ENCODE peak calls at places on chromosomes 2 and 18, in four cellular contexts. Q, G, L and W are unnamed samples.
A peak's percentile ranks its signal among the peaks of the same experiment; 100 is the strongest.

GRCh38 chr2:17901246-17901645 is 22.8 kb downstream of the KCNS3 start:
- DNase-seq in Q (no peak), L (no peak), G (no peak), W (no peak)

GRCh38 chr2:113273031-113273551 is 5.6 kb downstream of the PAX8 start:
- DNase-seq in Q (peak; percentile 91), L (no peak), G (peak; percentile 81), W (no peak)

GRCh38 chr2:233663911-233664310 is 7.8 kb upstream of the UGT1A9 start:
- DNase-seq in G (no peak), L (no peak), Q (no peak), W (no peak)

GRCh38 chr2:70706026-70706795 is 61.8 kb downstream of the ADD2 start:
- DNase-seq in G (peak; percentile 58), Q (no peak), L (no peak), W (no peak)

GRCh38 chr18:58662118-58662517 is 9.1 kb upstream of the MALT1 start:
- DNase-seq in Q (no peak), G (no peak), L (no peak), W (no peak)

GRCh38 chr2:32284321-32284720 is 6.6 kb downstream of the YIPF4 start:
- DNase-seq in Q (no peak), L (no peak), G (no peak), W (no peak)

GRCh38 chr2:105376789-105377231 is 22.0 kb downstream of the FHL2 start:
- DNase-seq in Q (no peak), G (no peak), L (peak; percentile 58), W (no peak)

GRCh38 chr18:80119111-80119510 is 10.0 kb downstream of the ADNP2 start:
- DNase-seq in Q (no peak), L (no peak), G (no peak), W (no peak)

GRCh38 chr2:187581125-187581896 is 27.1 kb upstream of the TFPI start:
- DNase-seq in L (peak; percentile 62), Q (peak; percentile 34), G (peak; percentile 3), W (no peak)

GRCh38 chr18:13377496-13377895 is 158.9 kb downstream of the LDLRAD4 start:
- DNase-seq in G (peak; percentile 20), L (no peak), Q (no peak), W (no peak)

GRCh38 chr18:23635283-23636040 is 27.2 kb downstream of the ANKRD29 start:
- DNase-seq in G (peak; percentile 65), L (no peak), Q (no peak), W (no peak)

GRCh38 chr2:23828256-23828980 is 98.5 kb downstream of the ATAD2B start:
- DNase-seq in Q (no peak), L (no peak), G (no peak), W (no peak)

GRCh38 chr2:230408244-230408842 is 7.7 kb upstream of the SP100 start:
- DNase-seq in L (no peak), Q (peak; percentile 96), G (no peak), W (no peak)

GRCh38 chr2:55233658-55233940 is 1.1 kb downstream of the RPS27A start:
- DNase-seq in Q (no peak), L (no peak), G (no peak), W (no peak)

GRCh38 chr2:196440413-196440812 is 199.1 kb upstream of the CCDC150 start:
- DNase-seq in L (no peak), Q (no peak), G (no peak), W (no peak)

GRCh38 chr2:173231042-173231441 is 123.6 kb upstream of the CDCA7 start:
- DNase-seq in G (no peak), Q (no peak), L (no peak), W (no peak)

GRCh38 chr18:46894124-46894523 is 23.2 kb downstream of the PIAS2 start:
- DNase-seq in Q (no peak), G (no peak), L (no peak), W (no peak)

GRCh38 chr2:75200140-75200985 is 1.0 kb upstream of the TACR1 start:
- DNase-seq in L (no peak), G (peak; percentile 65), Q (peak; percentile 73), W (no peak)

GRCh38 chr2:48633143-48633542 is 15.5 kb downstream of the GTF2A1L start:
- DNase-seq in L (no peak), Q (no peak), G (no peak), W (no peak)

GRCh38 chr2:46339676-46340459 is 42.7 kb downstream of the EPAS1 start:
- DNase-seq in Q (no peak), G (no peak), L (no peak), W (no peak)

GRCh38 chr2:71166812-71167211 is 36.4 kb downstream of the MPHOSPH10 start:
- DNase-seq in G (no peak), L (no peak), Q (peak; percentile 88), W (no peak)

GRCh38 chr2:145091967-145092366 is 572.0 kb upstream of the ZEB2 start:
- DNase-seq in Q (no peak), G (no peak), L (no peak), W (no peak)

GRCh38 chr2:15608392-15608761 is 16.7 kb downstream of the DDX1 start:
- DNase-seq in G (no peak), L (no peak), Q (no peak), W (no peak)

GRCh38 chr2:236546561-236546961 is 23.1 kb upstream of the ACKR3 start:
- DNase-seq in Q (no peak), L (no peak), G (no peak), W (no peak)

GRCh38 chr2:118380915-118381653 is 292.8 kb downstream of the INSIG2 start:
- DNase-seq in L (peak; percentile 66), G (no peak), Q (no peak), W (no peak)

GRCh38 chr2:26174691-26175181 is 1.8 kb downstream of the GAREM2 start:
- DNase-seq in G (no peak), L (no peak), Q (peak; percentile 76), W (no peak)

GRCh38 chr2:26175191-26175715 is 2.4 kb downstream of the GAREM2 start:
- DNase-seq in Q (peak; percentile 63), L (no peak), G (no peak), W (no peak)

GRCh38 chr2:26172866-26173595 is at the start of gene GAREM2:
- DNase-seq in G (peak; percentile 99), L (no peak), Q (peak; percentile 92), W (no peak)

GRCh38 chr2:26172189-26172865 is 561 bp upstream of the GAREM2 start:
- DNase-seq in Q (peak; percentile 81), G (no peak), L (no peak), W (no peak)

GRCh38 chr2:26173596-26174482 is 951 bp downstream of the GAREM2 start:
- DNase-seq in Q (peak; percentile 89), G (peak; percentile 89), L (no peak), W (no peak)
- H3K4me3 ChIP-seq in Q (no peak overlapping the region), G (peak overlapping the region; percentile 75), L (peak overlapping the region; percentile 31), W (peak overlapping the region; percentile 82)

GRCh38 chr2:73293534-73294171 is at the start of gene EGR4:
- DNase-seq in L (no peak), G (peak; percentile 97), Q (peak; percentile 99), W (no peak)
- H3K4me3 ChIP-seq in L (peak within 1 kb of the TSS; percentile 36), G (peak within 1 kb of the TSS; percentile 50), Q (peak within 1 kb of the TSS; percentile 67), W (peak within 1 kb of the TSS; percentile 77)

DNA sequence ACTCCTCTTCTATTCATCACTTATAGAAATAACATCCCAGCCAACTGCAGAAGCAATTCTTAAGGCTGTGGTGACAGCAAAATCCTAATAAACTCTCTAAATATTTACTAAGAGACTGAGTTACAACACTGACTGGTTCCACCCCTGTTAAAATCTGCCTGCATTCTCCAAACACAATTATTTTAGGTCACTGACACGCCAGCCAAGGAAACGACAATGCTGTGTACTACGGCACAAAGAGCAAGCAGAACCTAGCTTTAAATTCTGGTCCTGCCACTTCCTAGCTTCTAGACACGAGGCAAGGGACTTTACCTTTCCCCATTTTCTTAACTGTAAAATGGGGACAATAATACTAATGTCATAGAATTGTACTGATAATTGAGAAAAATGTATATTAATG is 4.1 kb downstream of the CYRIA start:
- DNase-seq in L (no peak), Q (no peak), G (no peak), W (no peak)
- H3K4me3 ChIP-seq in L (no peak overlapping the region), Q (no peak overlapping the region), G (no peak overlapping the region), W (no peak overlapping the region)

GRCh38 chr2:40544072-40544471 is 92.2 kb upstream of the SLC8A1 start:
- DNase-seq in Q (no peak), G (no peak), L (no peak), W (no peak)
- H3K4me3 ChIP-seq in Q (no peak overlapping the region), G (no peak overlapping the region), L (no peak overlapping the region), W (no peak overlapping the region)

GRCh38 chr18:5984245-5984644 is 88.9 kb upstream of the TMEM200C start:
- DNase-seq in Q (no peak), G (no peak), L (no peak), W (no peak)
- H3K4me3 ChIP-seq in Q (no peak overlapping the region), G (no peak overlapping the region), L (no peak overlapping the region), W (no peak overlapping the region)